ENCODE peak calls at places on chromosomes 6 and 20, in eight cellular contexts. P is AG08395, V is DND-41, J is M059J, Z is left ventricle myocardium superior, T is RKO, Q is HL-60, F is AG08396. A is an unnamed sample.

GRCh38 chr20:37279820-37280219 is 9.6 kb upstream of the MANBAL start:
- DNase-seq in F (no peak), T (no peak), P (no peak), Z (no peak), Q (no peak), V (no peak), J (no peak), A (no peak)

GRCh38 chr6:150395388-150396009 is 26.7 kb downstream of the IYD start:
- DNase-seq in P (peak; percentile 70), J (peak; percentile 55), Q (peak; percentile 40), T (peak; percentile 68), V (peak; percentile 42), F (peak; percentile 50), Z (peak; percentile 34), A (peak; percentile 60)

GRCh38 chr6:131036616-131037015 is 26.4 kb downstream of the EPB41L2 start:
- DNase-seq in J (no peak), Z (no peak), T (no peak), Q (no peak), P (no peak), F (no peak), V (no peak), A (no peak)

GRCh38 chr20:51696304-51697118 is 71.7 kb downstream of the ATP9A start:
- DNase-seq in J (peak; percentile 52), Q (no peak), Z (no peak), V (no peak), T (no peak), P (no peak), F (no peak), A (no peak)

GRCh38 chr6:67265996-67266768 is 1368.9 kb upstream of the ADGRB3 start:
- DNase-seq in Q (no peak), J (no peak), Z (no peak), V (no peak), T (no peak), F (no peak), P (no peak), A (no peak)

GRCh38 chr6:41591859-41592502 is 45.8 kb downstream of the FOXP4 start:
- DNase-seq in V (peak; percentile 82), Q (peak; percentile 69), Z (peak; percentile 72), P (peak; percentile 87), J (peak; percentile 62), T (peak; percentile 51), F (peak; percentile 88), A (peak; percentile 39)

GRCh38 chr6:89506716-89507597 is 74.0 kb downstream of the ANKRD6 start:
- DNase-seq in Q (no peak), P (no peak), T (no peak), Z (no peak), V (no peak), J (no peak), F (no peak), A (peak; percentile 30)

GRCh38 chr6:107237992-107238660 is 122.8 kb upstream of the BEND3 start:
- DNase-seq in J (peak; percentile 72), P (no peak), T (no peak), F (no peak), Z (no peak), Q (no peak), V (no peak), A (no peak)

GRCh38 chr6:66289889-66290288 is 582.9 kb upstream of the EYS start:
- DNase-seq in Z (no peak), T (no peak), Q (no peak), V (no peak), J (no peak), P (no peak), F (no peak), A (no peak)